ENCODE peak calls at places on chromosomes 5 and 9, in seven cellular contexts. F is fibroblast of lung, E is Karpas-422, L is colonic mucosa, X is adipocyte, P is IMR-90, C is GM23248. U is an unnamed sample.

GRCh38 chr9:122092611-122093506 is at the start of gene TTLL11:
- DNase-seq in F (peak; percentile 92), E (peak; percentile 96), L (peak; percentile 96), X (peak; percentile 98), P (peak; percentile 91), C (peak; percentile 99), U (peak; percentile 93)

GRCh38 chr9:86893811-86894490 is 53.4 kb downstream of the GAS1 start:
- DNase-seq in F (no peak), E (no peak), L (no peak), X (no peak), P (no peak), C (peak; percentile 40), U (no peak)

GRCh38 chr9:135581636-135582426 is 20.3 kb downstream of the PAEP start:
- DNase-seq in F (no peak), E (no peak), L (no peak), X (no peak), P (no peak), C (no peak), U (no peak)

GRCh38 chr5:95759634-95760033 is 28.5 kb downstream of the RHOBTB3 start:
- DNase-seq in F (peak; percentile 79), E (no peak), L (peak; percentile 32), X (peak; percentile 69), P (peak; percentile 64), C (peak; percentile 33), U (peak; percentile 27)

GRCh38 chr5:123214193-123214592 is 125.2 kb downstream of the PRDM6 start:
- DNase-seq in F (no peak), E (no peak), L (no peak), X (no peak), P (no peak), C (no peak), U (no peak)

GRCh38 chr5:88690619-88691560 is 192.1 kb downstream of the MEF2C start:
- DNase-seq in F (peak; percentile 64), E (peak; percentile 86), L (peak; percentile 70), X (peak; percentile 88), P (peak; percentile 50), C (peak; percentile 84), U (peak; percentile 72)

GRCh38 chr9:14207352-14207995 is 106.5 kb downstream of the NFIB start:
- DNase-seq in F (no peak), E (no peak), L (no peak), X (no peak), P (no peak), C (no peak), U (no peak)

GRCh38 chr9:137316012-137316981 is 14.2 kb upstream of the NRARP start:
- DNase-seq in F (no peak), E (no peak), L (peak; percentile 69), X (peak; percentile 55), P (no peak), C (peak; percentile 77), U (peak; percentile 65)

GRCh38 chr9:35827486-35827885 is 1.0 kb downstream of the FAM221B start:
- DNase-seq in F (peak; percentile 63), E (no peak), L (no peak), X (peak; percentile 89), P (peak; percentile 71), C (peak; percentile 91), U (no peak)

GRCh38 chr9:20292002-20292401 is 330.3 kb downstream of the MLLT3 start:
- DNase-seq in F (peak; percentile 71), E (no peak), L (no peak), X (no peak), P (peak; percentile 72), C (peak; percentile 59), U (peak; percentile 4)

GRCh38 chr5:124630767-124631704 is 115.4 kb downstream of the ZNF608 start:
- DNase-seq in F (peak; percentile 55), E (no peak), L (no peak), X (no peak), P (peak; percentile 65), C (peak; percentile 76), U (no peak)

GRCh38 chr9:109887079-109887478 is 107.1 kb downstream of the PALM2AKAP2 start:
- DNase-seq in F (peak; percentile 85), E (no peak), L (no peak), X (peak; percentile 78), P (peak; percentile 74), C (peak; percentile 80), U (peak; percentile 9)

GRCh38 chr9:122131401-122131921 is 28.1 kb downstream of the NDUFA8 start:
- DNase-seq in F (no peak), E (no peak), L (no peak), X (no peak), P (no peak), C (no peak), U (no peak)

GRCh38 chr5:146052780-146053179 is 52.6 kb downstream of the PLAC8L1 start:
- DNase-seq in F (no peak), E (peak; percentile 63), L (no peak), X (no peak), P (no peak), C (no peak), U (no peak)

GRCh38 chr9:114205171-114206015 is 50.1 kb downstream of the COL27A1 start:
- DNase-seq in F (no peak), E (no peak), L (no peak), X (no peak), P (no peak), C (no peak), U (no peak)

GRCh38 chr5:8807636-8808035 is 738.2 kb downstream of the SEMA5A start:
- DNase-seq in F (peak; percentile 51), E (no peak), L (no peak), X (no peak), P (peak; percentile 52), C (peak; percentile 14), U (no peak)

GRCh38 chr9:94870793-94871558 is 144.5 kb downstream of the AOPEP start:
- DNase-seq in F (peak; percentile 90), E (no peak), L (peak; percentile 17), X (no peak), P (no peak), C (peak; percentile 77), U (no peak)

GRCh38 chr5:89083791-89084190 is 200.8 kb upstream of the MEF2C start:
- DNase-seq in F (peak; percentile 51), E (no peak), L (no peak), X (peak; percentile 78), P (peak; percentile 42), C (peak; percentile 84), U (no peak)

GRCh38 chr5:157132302-157132612 is 10.4 kb downstream of the MED7 start:
- DNase-seq in F (no peak), E (no peak), L (no peak), X (no peak), P (no peak), C (no peak), U (no peak)
- H3K4me1 ChIP-seq in F (no peaks in the 10 kb centered on the region), E (peaks cover 8% of the 10 kb centered on the region), L (no peaks in the 10 kb centered on the region), X (peaks cover 8% of the 10 kb centered on the region), P (no peaks in the 10 kb centered on the region), C (no peaks in the 10 kb centered on the region), U (no peaks in the 10 kb centered on the region)

DNA sequence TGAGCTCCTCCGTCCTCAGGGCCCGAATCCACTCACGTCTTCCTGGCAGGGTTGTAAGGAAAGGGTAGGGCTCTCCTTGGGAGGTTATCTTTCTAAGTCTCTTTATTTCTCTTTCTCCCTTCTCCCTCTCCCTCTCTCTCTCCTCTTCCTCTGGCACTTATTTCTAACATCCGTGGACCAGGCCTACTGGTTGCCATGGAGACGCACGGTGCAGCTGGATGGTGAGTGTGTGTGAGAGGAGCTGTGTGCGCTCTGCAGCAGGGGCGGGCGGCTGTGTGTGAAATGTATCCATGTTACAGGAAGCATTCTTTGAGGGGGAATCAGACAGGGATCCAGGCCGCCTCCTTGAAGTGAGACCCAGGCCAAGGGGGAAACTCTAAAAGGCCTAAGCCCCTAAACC is 32.2 kb downstream of the PCDH1 start:
- DNase-seq in F (peak; percentile 68), E (no peak), L (no peak), X (no peak), P (peak; percentile 85), C (peak; percentile 76), U (no peak)
- H3K9ac ChIP-seq in F (no peak overlapping the region), E (no peak overlapping the region), L (no peak overlapping the region), X (no peak overlapping the region), P (no peak overlapping the region), C (no peak overlapping the region), U (no peak overlapping the region)

GRCh38 chr5:1523793-1524480 is at the start of gene LPCAT1:
- DNase-seq in F (peak; percentile 68), E (peak; percentile 94), L (peak; percentile 78), X (peak; percentile 92), P (peak; percentile 60), C (peak; percentile 91), U (peak; percentile 70)

GRCh38 chr5:1523480-1523792 is 324 bp downstream of the LPCAT1 start:
- DNase-seq in F (no peak), E (no peak), L (no peak), X (peak; percentile 60), P (no peak), C (peak; percentile 54), U (no peak)

GRCh38 chr5:1521054-1521453 is 2.7 kb downstream of the LPCAT1 start:
- DNase-seq in F (no peak), E (no peak), L (no peak), X (no peak), P (no peak), C (no peak), U (no peak)

GRCh38 chr5:1522601-1523479 is 920 bp downstream of the LPCAT1 start:
- DNase-seq in F (peak; percentile 13), E (peak; percentile 65), L (peak; percentile 25), X (peak; percentile 66), P (no peak), C (peak; percentile 71), U (no peak)

DNA sequence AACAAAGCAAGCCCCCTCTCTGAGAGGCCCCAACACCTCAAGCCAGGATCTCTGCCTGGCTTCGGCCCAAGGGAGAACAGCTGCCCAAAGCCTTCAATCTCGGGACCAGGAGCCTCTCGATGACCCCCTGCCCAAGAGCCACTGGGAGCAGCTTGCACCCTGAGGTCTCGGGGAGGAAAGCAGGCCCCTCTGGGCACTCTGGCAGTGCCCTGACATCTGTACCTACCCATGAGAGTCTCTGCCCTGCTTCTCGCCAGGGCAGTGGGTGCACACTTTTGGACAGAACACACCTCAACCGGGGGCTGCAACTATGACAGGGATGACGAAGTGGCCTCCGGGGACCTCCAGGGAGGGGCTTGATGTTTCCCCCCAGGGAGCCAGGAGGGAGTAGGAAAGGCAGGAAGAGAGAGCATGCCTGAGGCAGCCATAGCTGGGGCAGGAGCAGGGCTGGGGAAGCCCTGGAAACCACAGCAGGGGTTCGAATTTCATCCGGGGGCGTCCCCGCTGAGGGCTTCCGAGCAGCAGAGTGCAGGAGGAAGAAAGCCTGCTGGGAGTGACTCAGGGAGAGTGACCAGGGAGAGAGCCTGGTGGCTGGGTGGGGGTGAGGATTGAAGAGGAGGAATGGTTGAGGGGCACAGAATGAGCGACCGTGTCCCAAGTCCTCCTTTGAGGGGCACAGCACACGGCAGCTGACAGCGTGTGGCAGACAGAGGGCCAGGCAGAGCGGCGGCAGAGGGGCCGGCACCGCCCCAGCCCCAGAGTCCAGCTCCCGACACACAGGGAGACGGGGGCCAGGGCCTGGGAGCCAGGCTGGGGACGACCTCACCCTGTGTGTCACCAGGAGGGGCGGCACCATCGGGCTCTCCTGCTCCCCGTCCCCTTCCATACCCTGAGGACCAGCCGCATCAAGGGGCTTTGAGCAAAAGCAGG is 1.8 kb downstream of the LPCAT1 start:
- DNase-seq in F (peak; percentile 84), E (peak; percentile 64), L (peak; percentile 19), X (peak; percentile 85), P (peak; percentile 87), C (peak; percentile 90), U (peak; percentile 21)
- H3K4me1 ChIP-seq in F (peaks cover 20% of the 10 kb centered on the region), E (peaks cover 43% of the 10 kb centered on the region), L (no peaks in the 10 kb centered on the region), X (peaks cover 24% of the 10 kb centered on the region), P (peaks cover 17% of the 10 kb centered on the region), C (peaks cover 16% of the 10 kb centered on the region), U (peaks cover 16% of the 10 kb centered on the region)

GRCh38 chr5:129438322-129438721 is 21.8 kb upstream of the ADAMTS19 start:
- DNase-seq in F (no peak), E (no peak), L (no peak), X (no peak), P (no peak), C (no peak), U (no peak)

GRCh38 chr5:129445379-129445778 is 14.7 kb upstream of the ADAMTS19 start:
- DNase-seq in F (no peak), E (peak; percentile 45), L (no peak), X (peak; percentile 15), P (no peak), C (no peak), U (no peak)

GRCh38 chr5:129440424-129440823 is 19.7 kb upstream of the ADAMTS19 start:
- DNase-seq in F (no peak), E (no peak), L (no peak), X (no peak), P (no peak), C (no peak), U (no peak)
- H3K9ac ChIP-seq in F (no peak overlapping the region), E (peak overlapping the region; percentile 45), L (no peak overlapping the region), X (no peak overlapping the region), P (no peak overlapping the region), C (no peak overlapping the region), U (no peak overlapping the region)